ENCODE peak calls at places on chromosomes 2 and 18, in six cellular contexts. F, C, V, Z, D and T are unnamed samples.
A peak's percentile ranks its signal among the peaks of the same experiment; 100 is the strongest.

GRCh38 chr2:240300840-240301239 is 134.6 kb upstream of the GPC1 start:
- DNase-seq in F (no peak), C (no peak), V (peak; percentile 0), Z (no peak), D (no peak), T (no peak)

GRCh38 chr2:97792416-97792815 is 79.0 kb downstream of the ZAP70 start:
- DNase-seq in F (no peak), C (no peak), V (no peak), Z (no peak), D (no peak), T (no peak)

GRCh38 chr2:96977631-96978195 is 8.7 kb downstream of the FAM178B start:
- DNase-seq in F (no peak), C (peak; percentile 56), V (no peak), Z (no peak), D (no peak), T (peak; percentile 34)

GRCh38 chr2:181772777-181773176 is 92.5 kb upstream of the NEUROD1 start:
- DNase-seq in F (no peak), C (no peak), V (no peak), Z (no peak), D (no peak), T (no peak)

GRCh38 chr2:72147303-72147970 is at the start of gene CYP26B1:
- DNase-seq in F (peak; percentile 48), C (peak; percentile 40), V (no peak), Z (no peak), D (peak; percentile 60), T (no peak)

GRCh38 chr2:26325851-26326250 is 20.1 kb upstream of the SELENOI start:
- DNase-seq in F (no peak), C (no peak), V (no peak), Z (no peak), D (no peak), T (no peak)

GRCh38 chr2:195318440-195319111 is 338.4 kb upstream of the SLC39A10 start:
- DNase-seq in F (no peak), C (peak; percentile 64), V (peak; percentile 67), Z (peak; percentile 65), D (no peak), T (peak; percentile 69)

GRCh38 chr18:887716-888115 is 17.0 kb upstream of the ADCYAP1 start:
- DNase-seq in F (no peak), C (no peak), V (no peak), Z (no peak), D (no peak), T (no peak)

GRCh38 chr2:218026676-218027425 is 24.1 kb upstream of the TNS1 start:
- DNase-seq in F (no peak), C (no peak), V (no peak), Z (no peak), D (peak; percentile 67), T (no peak)

GRCh38 chr2:225337183-225337582 is 62.3 kb upstream of the NYAP2 start:
- DNase-seq in F (no peak), C (no peak), V (no peak), Z (no peak), D (no peak), T (no peak)

GRCh38 chr2:18899725-18900124 is 310.4 kb upstream of the NT5C1B start:
- DNase-seq in F (no peak), C (no peak), V (no peak), Z (no peak), D (no peak), T (no peak)

GRCh38 chr2:175001546-175001945 is 3.6 kb downstream of the CHN1 start:
- DNase-seq in F (no peak), C (no peak), V (no peak), Z (no peak), D (no peak), T (no peak)

GRCh38 chr2:138023298-138023697 is 59.0 kb downstream of the HNMT start:
- DNase-seq in F (no peak), C (no peak), V (no peak), Z (no peak), D (no peak), T (peak; percentile 83)

GRCh38 chr2:65487404-65487803 is 55.0 kb upstream of the SPRED2 start:
- DNase-seq in F (no peak), C (no peak), V (no peak), Z (no peak), D (no peak), T (no peak)

GRCh38 chr2:98444436-98445166 is at the start of gene INPP4A:
- DNase-seq in F (peak; percentile 90), C (peak; percentile 89), V (peak; percentile 84), Z (peak; percentile 85), D (peak; percentile 85), T (peak; percentile 75)

GRCh38 chr2:201618744-201619654 is 24.3 kb downstream of the TMEM237 start:
- DNase-seq in F (peak; percentile 61), C (no peak), V (no peak), Z (no peak), D (peak; percentile 79), T (no peak)

GRCh38 chr2:216133392-216133791 is 24.2 kb downstream of the XRCC5 start:
- DNase-seq in F (no peak), C (no peak), V (no peak), Z (no peak), D (no peak), T (no peak)

DNA sequence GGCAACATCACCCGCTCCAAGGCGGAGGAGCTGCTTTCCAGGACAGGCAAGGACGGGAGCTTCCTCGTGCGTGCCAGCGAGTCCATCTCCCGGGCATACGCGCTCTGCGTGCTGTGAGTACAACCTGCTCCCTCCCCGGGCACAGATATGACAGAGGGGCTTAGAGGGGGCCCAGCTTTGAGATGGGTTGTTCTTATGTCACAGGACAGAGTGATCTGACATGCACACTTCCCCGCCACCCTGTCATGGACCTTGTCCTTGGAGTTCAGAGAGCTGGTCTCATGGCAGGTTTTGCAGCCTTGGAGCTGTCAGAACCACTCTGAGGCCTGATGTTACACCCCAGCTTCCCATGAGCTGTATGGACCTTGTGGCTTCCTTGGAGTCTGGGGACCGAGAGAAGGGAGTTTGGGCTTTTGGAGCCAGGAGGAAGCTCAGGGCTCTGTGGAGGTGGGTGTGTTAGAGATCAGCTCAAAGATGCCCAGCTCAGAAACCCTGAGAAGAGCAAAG is 411 bp downstream of the INPP5D start:
- DNase-seq in F (no peak), C (no peak), V (no peak), Z (peak; percentile 42), D (no peak), T (no peak)
- H3K4me3 ChIP-seq in F (peak overlapping the region; percentile 39), C (no peak overlapping the region), V (peak overlapping the region; percentile 57), Z (peak overlapping the region; percentile 81), D (peak overlapping the region; percentile 34), T (no peak overlapping the region)

DNA sequence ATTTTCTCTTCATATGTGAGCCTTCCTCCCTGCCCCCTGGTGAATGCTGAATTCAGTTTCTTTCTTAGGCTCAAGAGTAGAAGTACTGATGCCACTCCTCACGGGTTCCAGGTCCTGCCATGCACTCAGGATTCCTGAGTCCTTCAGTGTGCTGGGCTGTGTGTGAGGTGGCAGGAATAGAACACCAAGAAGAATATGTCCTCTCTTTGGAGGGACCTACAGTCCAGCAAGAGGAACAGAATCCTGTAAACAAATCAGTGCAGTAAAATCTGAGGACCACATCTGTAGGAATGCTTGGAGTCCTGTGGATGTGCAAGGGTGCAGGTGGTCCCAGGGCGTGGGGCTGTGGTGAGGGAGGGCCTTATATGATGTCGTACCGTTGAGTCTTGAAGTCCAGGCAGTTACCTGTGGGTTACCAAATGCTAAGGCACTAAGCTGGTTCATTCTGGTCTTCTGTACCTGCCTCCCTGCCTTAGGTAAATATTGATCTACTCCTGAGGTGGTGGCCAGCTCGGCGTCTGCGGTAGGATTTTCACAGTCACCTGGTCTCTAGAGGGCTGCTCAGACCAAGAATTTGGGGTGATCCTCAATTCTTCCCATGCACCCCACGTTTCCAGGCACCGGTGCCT is 5.5 kb downstream of the ASAP2 start:
- DNase-seq in F (no peak), C (peak; percentile 42), V (no peak), Z (no peak), D (no peak), T (no peak)
- H3K4me1 ChIP-seq in F (no peaks in the 10 kb centered on the region), C (peaks cover 30% of the 10 kb centered on the region), V (peaks cover 19% of the 10 kb centered on the region), Z (no peaks in the 10 kb centered on the region), D (peaks cover 62% of the 10 kb centered on the region), T (peaks cover 10% of the 10 kb centered on the region)

GRCh38 chr2:671072-671471 is 6.1 kb downstream of the TMEM18 start:
- DNase-seq in F (no peak), C (no peak), V (no peak), Z (no peak), D (no peak), T (no peak)

GRCh38 chr2:671787-672605 is 5.2 kb downstream of the TMEM18 start:
- DNase-seq in F (no peak), C (no peak), V (no peak), Z (no peak), D (no peak), T (no peak)

GRCh38 chr2:672606-672905 is 4.7 kb downstream of the TMEM18 start:
- DNase-seq in F (no peak), C (no peak), V (no peak), Z (no peak), D (no peak), T (no peak)

GRCh38 chr2:669323-669722 is 7.9 kb downstream of the TMEM18 start:
- DNase-seq in F (no peak), C (no peak), V (no peak), Z (no peak), D (no peak), T (no peak)

DNA sequence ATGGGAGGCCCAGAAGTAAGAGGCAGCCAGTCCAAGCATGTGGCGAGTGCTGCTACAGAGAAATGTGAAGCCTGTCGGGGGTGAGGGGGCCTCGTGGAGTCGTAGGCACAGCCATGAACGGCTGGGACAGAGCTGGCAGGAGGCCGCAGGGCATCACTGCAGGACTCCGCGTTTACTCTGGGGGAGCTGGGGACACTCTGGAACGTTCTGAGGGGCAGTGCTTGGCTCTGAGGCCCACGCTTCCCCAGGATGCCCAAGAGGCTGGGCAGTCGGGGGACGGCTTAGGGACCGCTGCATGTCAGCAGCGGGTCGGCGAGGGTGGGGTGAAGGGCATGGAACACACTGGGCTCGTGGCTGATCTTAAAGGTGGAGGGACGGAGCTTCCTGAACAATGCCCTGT is 6.6 kb downstream of the TMEM18 start:
- DNase-seq in F (no peak), C (no peak), V (no peak), Z (no peak), D (no peak), T (no peak)
- H3K36me3 ChIP-seq in F (peaks cover 20% of the 10 kb centered on the region), C (no peaks in the 10 kb centered on the region), V (peaks cover 95% of the 10 kb centered on the region), Z (peaks cover 94% of the 10 kb centered on the region), D (peaks cover 31% of the 10 kb centered on the region), T (peaks cover 20% of the 10 kb centered on the region)

GRCh38 chr2:29443086-29443485 is 327.9 kb downstream of the CLIP4 start:
- DNase-seq in F (no peak), C (no peak), V (no peak), Z (no peak), D (no peak), T (no peak)
- H3K4me3 ChIP-seq in F (no peak overlapping the region), C (no peak overlapping the region), V (no peak overlapping the region), Z (no peak overlapping the region), D (no peak overlapping the region), T (no peak overlapping the region)

DNA sequence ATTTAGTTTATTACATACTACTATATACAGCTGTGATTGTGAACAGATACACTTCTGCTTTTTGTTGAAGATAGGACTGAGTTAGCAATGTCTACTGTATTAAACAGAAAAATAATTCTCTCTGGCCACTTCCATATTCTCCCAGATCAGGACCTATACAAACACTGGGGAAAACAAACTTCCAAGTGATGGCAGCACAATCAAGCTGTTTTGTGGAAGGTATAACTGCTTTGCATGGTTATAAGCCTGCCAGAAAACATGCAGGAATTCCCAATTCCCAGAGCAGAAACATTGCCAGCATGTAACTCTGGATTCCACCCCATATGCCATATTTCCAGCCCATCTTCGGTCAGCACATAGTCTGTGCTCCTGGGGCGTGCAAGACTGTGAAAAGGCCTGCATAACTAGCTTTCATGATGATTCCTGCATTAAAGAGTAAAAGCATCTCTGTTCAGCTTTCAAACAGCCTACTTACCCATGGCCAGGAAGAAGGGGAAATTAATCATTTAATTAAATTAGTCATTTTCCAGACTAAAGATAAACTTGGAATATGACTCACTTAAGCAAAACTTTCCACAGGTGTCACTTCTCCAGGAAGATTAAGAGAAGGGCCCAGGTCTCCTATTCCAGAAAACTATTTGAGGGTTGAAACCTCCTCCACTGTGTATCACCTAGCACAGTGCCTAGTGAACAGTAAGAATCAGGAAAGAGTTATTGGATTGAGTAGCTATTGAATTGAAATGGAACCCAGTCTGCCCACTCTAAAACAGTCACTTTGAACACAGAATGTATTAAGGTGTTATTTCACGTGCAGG is 280.5 kb downstream of the NRXN1 start:
- DNase-seq in F (no peak), C (no peak), V (no peak), Z (no peak), D (no peak), T (no peak)
- H3K4me1 ChIP-seq in F (no peaks in the 10 kb centered on the region), C (no peaks in the 10 kb centered on the region), V (no peaks in the 10 kb centered on the region), Z (no peaks in the 10 kb centered on the region), D (peaks cover 25% of the 10 kb centered on the region), T (peaks cover 14% of the 10 kb centered on the region)